ENCODE peak calls at places on chromosomes 2 and 18, in five cellular contexts. Y, Z, M, K and W are unnamed samples.

GRCh38 chr2:178756843-178757242 is 50.4 kb downstream of the TTN start:
- DNase-seq in Y (no peak), Z (no peak), M (no peak), K (no peak), W (no peak)

GRCh38 chr18:9658111-9658641 is 43.8 kb upstream of the PPP4R1 start:
- DNase-seq in Y (no peak), Z (no peak), M (no peak), K (no peak), W (peak; percentile 52)

GRCh38 chr2:10717630-10718029 is 3.8 kb upstream of the ATP6V1C2 start:
- DNase-seq in Y (no peak), Z (no peak), M (no peak), K (no peak), W (no peak)

GRCh38 chr2:232348936-232349335 is 29.6 kb upstream of the ALPP start:
- DNase-seq in Y (peak; percentile 78), Z (no peak), M (peak; percentile 28), K (no peak), W (no peak)

GRCh38 chr2:64277101-64277849 is 133.1 kb upstream of the PELI1 start:
- DNase-seq in Y (no peak), Z (no peak), M (no peak), K (no peak), W (no peak)

GRCh38 chr2:119266091-119266589 is 42.5 kb downstream of the STEAP3 start:
- DNase-seq in Y (no peak), Z (no peak), M (no peak), K (no peak), W (no peak)

GRCh38 chr18:7877609-7878008 is 310.5 kb downstream of the PTPRM start:
- DNase-seq in Y (no peak), Z (no peak), M (peak; percentile 89), K (no peak), W (no peak)

GRCh38 chr2:51472300-51472699 is 440.4 kb upstream of the NRXN1 start:
- DNase-seq in Y (no peak), Z (no peak), M (no peak), K (no peak), W (no peak)

GRCh38 chr18:47809420-47809819 is 121.0 kb downstream of the SMAD2 start:
- DNase-seq in Y (no peak), Z (no peak), M (no peak), K (no peak), W (no peak)

GRCh38 chr18:79507546-79508480 is 112.1 kb downstream of the NFATC1 start:
- DNase-seq in Y (peak; percentile 60), Z (peak; percentile 81), M (no peak), K (no peak), W (peak; percentile 93)

GRCh38 chr2:112664689-112665088 is 18.9 kb downstream of the SLC20A1 start:
- DNase-seq in Y (no peak), Z (no peak), M (no peak), K (no peak), W (no peak)

GRCh38 chr2:178271629-178272333 is 77.5 kb downstream of the OSBPL6 start:
- DNase-seq in Y (peak; percentile 26), Z (peak; percentile 82), M (no peak), K (no peak), W (no peak)

GRCh38 chr18:75810481-75810880 is 383.0 kb upstream of the SMIM21 start:
- DNase-seq in Y (no peak), Z (no peak), M (no peak), K (no peak), W (no peak)

GRCh38 chr18:58635891-58636290 is 7.0 kb upstream of the ALPK2 start:
- DNase-seq in Y (no peak), Z (no peak), M (peak; percentile 49), K (no peak), W (no peak)

GRCh38 chr2:178250429-178250828 is 56.1 kb downstream of the OSBPL6 start:
- DNase-seq in Y (no peak), Z (no peak), M (no peak), K (no peak), W (no peak)

GRCh38 chr2:17680119-17680518 is 73.5 kb downstream of the SMC6 start:
- DNase-seq in Y (no peak), Z (no peak), M (no peak), K (no peak), W (no peak)

GRCh38 chr2:101516833-101517690 is 42.1 kb upstream of the RFX8 start:
- DNase-seq in Y (no peak), Z (no peak), M (peak; percentile 93), K (no peak), W (no peak)

GRCh38 chr2:144140896-144141295 is 379.0 kb downstream of the ZEB2 start:
- DNase-seq in Y (no peak), Z (no peak), M (no peak), K (no peak), W (no peak)

DNA sequence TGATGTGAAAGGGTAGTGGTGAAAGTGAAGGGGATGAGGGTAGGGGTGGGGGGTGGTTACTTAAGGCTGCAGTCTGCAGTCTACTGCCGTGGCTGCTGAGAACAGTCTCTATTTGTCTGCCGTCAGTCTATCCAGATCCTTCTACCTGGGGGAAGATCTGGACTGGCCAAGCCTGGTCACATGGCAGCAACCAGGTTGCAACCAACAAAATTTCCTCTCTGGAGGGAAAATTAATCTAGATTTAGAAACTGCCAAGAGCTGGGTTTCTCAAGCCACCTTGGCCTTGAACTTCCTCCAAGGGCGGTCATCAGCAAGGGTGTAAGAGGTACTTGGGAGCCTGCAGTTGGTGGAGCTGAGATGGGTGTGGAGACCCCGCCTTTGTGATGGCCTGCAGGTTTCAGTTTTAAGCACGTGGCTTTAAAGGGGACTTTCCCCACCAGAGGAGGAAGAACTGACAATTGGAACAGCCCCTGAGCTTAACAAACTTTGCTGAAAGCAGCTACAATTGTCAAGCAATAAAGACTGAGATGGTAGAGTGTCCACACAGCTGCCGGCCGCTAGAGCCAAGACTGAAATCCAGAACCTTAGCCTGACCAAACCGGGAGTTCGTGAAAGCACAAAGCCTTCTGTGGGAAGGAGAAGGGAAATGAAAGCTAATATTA is 31.4 kb upstream of the KCMF1 start:
- DNase-seq in Y (peak; percentile 80), Z (no peak), M (peak; percentile 49), K (no peak), W (peak; percentile 58)
- TF ChIP-seq EP300 in Y (no peak), Z (no peak), M (no peak), K (no peak), W (no peak)

DNA sequence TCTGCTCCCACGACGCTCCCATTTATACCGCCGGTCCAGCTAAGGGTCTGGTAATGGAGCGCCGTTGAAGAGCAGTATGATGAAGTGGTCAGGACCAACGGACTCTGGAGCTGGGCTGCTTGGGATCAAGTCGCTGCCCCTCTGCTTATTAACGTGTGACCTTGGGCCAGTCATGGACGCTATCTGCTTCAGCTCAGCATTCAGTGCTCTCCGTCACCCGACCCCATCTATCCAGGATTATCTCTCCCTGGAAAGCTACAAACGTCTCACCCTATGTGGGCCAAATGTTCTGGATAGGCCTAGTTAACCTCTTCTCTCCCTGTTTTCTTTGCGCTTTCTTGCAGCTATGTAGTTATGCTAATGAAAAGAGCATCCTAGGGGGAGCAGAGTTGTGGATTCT is 873 bp downstream of the MSH2 start:
- DNase-seq in Y (no peak), Z (no peak), M (peak; percentile 16), K (peak; percentile 52), W (no peak)
- H3K4me1 ChIP-seq in Y (peaks cover 21% of the 10 kb centered on the region), Z (peaks cover 10% of the 10 kb centered on the region), M (peaks cover 11% of the 10 kb centered on the region), K (peaks cover 11% of the 10 kb centered on the region), W (peaks cover 12% of the 10 kb centered on the region)

GRCh38 chr2:71974846-71975245 is 172.8 kb downstream of the CYP26B1 start:
- DNase-seq in Y (no peak), Z (no peak), M (no peak), K (no peak), W (no peak)
- TF ChIP-seq EP300 in Y (no peak), Z (no peak), M (no peak), K (no peak), W (no peak)

DNA sequence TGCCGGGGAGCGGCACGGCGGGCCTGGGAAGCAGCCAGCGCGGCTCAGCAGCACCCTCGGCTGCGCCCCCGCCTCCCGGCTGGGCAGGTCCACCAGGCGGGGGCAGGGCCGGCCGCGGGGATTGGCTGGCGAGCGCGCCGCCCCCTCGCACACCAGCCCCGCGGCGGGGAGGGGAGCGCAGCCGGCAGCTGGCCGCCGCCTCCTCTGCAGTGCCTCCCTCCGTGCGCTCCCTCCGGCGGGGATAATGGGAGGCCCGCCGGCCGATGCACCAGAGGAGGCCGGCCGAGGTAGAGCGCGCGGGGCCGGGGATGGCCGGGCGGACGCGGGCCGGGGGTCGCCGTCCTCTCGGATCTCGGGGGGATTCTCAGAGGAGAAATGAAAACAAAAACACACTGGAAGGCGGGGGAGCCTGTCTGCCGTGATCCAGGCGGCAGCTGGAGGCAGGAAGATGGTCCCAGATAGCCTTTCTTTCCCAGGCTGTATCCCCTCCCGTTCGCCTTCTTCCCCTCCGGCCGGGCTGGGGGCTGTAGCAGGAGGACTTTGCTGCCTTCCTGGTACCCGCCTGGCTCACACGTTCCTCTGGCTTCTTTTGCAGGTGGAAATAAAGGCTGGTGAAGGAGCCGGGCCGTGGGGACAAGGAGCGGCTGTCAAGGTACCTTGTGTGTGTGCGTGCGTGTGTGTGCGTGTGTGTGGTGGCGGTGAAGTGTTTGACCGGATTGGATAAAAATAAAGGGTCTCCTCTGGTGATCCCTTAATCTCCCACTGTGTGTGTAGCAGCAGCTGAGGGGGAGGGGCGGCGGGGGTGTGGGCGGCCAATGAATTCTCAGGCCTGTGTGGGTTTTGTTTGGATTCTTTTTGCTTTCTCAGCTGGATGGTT is 18.0 kb downstream of the TET3 start:
- DNase-seq in Y (peak; percentile 85), Z (peak; percentile 87), M (peak; percentile 33), K (peak; percentile 98), W (peak; percentile 91)
- H3K4me1 ChIP-seq in Y (peaks cover 58% of the 10 kb centered on the region), Z (peaks cover 36% of the 10 kb centered on the region), M (peaks cover 27% of the 10 kb centered on the region), K (peaks cover 47% of the 10 kb centered on the region), W (peaks cover 48% of the 10 kb centered on the region)

DNA sequence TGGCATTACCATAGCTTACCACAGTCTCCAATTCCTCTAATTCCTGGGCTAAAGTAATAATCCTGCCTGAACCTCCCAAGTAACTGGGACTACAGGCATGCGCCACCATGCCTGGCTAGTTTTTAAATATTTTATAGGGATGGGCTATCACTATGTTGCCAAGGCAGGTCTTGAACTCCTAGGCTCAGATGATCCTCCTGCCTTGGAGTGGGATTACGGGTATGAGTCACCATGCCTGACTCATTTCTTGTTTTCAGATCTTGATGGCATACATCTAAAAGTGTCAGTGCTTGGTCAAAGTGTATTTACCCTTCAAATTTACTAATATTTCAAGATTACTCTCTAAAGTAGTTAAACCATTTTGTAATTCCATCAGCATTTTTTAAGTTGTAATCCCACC is 9.4 kb upstream of the SOCS6 start:
- DNase-seq in Y (no peak), Z (no peak), M (no peak), K (no peak), W (no peak)
- TF ChIP-seq EP300 in Y (no peak), Z (no peak), M (no peak), K (no peak), W (no peak)

DNA sequence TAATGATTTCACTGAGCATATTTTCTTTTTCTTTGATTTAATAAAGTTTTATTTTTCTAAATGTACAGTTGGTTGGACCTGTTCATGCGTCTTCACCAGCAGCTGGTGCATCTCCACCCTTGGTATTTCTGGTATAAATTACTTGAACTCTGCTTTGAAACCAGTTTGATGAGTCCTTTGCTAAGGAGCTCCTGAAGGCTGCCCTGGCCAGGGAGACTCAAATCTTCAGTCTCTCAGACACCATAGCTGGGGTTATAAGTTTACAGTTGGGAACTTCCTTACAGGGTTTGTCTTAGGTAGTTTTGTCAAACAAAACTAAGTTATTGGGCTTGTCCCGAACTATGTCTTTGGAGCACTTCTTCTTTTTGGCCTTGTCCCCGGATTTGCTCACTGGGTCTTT is 44.7 kb downstream of the HS1BP3 start:
- DNase-seq in Y (no peak), Z (no peak), M (no peak), K (no peak), W (no peak)
- H3K4me1 ChIP-seq in Y (peaks cover 40% of the 10 kb centered on the region), Z (peaks cover 11% of the 10 kb centered on the region), M (peaks cover 4% of the 10 kb centered on the region), K (peaks cover 7% of the 10 kb centered on the region), W (peaks cover 25% of the 10 kb centered on the region)